ENCODE peak calls at places on chromosome 15, in six cellular contexts. One of them, this sample, is unnamed.

GRCh38 chr15:52463638-52464037 is 65.0 kb downstream of the MYO5A start:
- DNase-seq in H1: no peak
- DNase-seq in hepatocyte: no peak
- DNase-seq in astrocyte: no peak
- DNase-seq in HepG2: no peak
- DNase-seq in endothelial cell of umbilical vein: peak; percentile 84
- DNase-seq in this sample: no peak

GRCh38 chr15:32844118-32844711 is 126.4 kb downstream of the GREM1 start:
- DNase-seq in H1: no peak
- DNase-seq in hepatocyte: peak; percentile 28
- DNase-seq in astrocyte: no peak
- DNase-seq in HepG2: peak; percentile 30
- DNase-seq in endothelial cell of umbilical vein: peak; percentile 51
- DNase-seq in this sample: peak; percentile 60

GRCh38 chr15:45162771-45163507 is 24.8 kb downstream of the SHF start:
- DNase-seq in H1: peak; percentile 88
- DNase-seq in hepatocyte: peak; percentile 88
- DNase-seq in astrocyte: peak; percentile 61
- DNase-seq in HepG2: peak; percentile 76
- DNase-seq in endothelial cell of umbilical vein: peak; percentile 82
- DNase-seq in this sample: peak; percentile 95

GRCh38 chr15:59993950-59994401 is 10.1 kb upstream of the FOXB1 start:
- DNase-seq in H1: peak; percentile 74
- DNase-seq in hepatocyte: no peak
- DNase-seq in astrocyte: no peak
- DNase-seq in HepG2: no peak
- DNase-seq in endothelial cell of umbilical vein: no peak
- DNase-seq in this sample: peak; percentile 88

GRCh38 chr15:92819312-92820232 is 80.6 kb upstream of the CHD2 start:
- DNase-seq in H1: no peak
- DNase-seq in hepatocyte: no peak
- DNase-seq in astrocyte: no peak
- DNase-seq in HepG2: no peak
- DNase-seq in endothelial cell of umbilical vein: peak; percentile 20
- DNase-seq in this sample: peak; percentile 13

GRCh38 chr15:56608993-56609392 is 124.3 kb downstream of the ZNF280D start:
- DNase-seq in H1: no peak
- DNase-seq in hepatocyte: no peak
- DNase-seq in astrocyte: no peak
- DNase-seq in HepG2: no peak
- DNase-seq in endothelial cell of umbilical vein: no peak
- DNase-seq in this sample: no peak

GRCh38 chr15:77666296-77666660 is 33.6 kb upstream of the LINGO1 start:
- DNase-seq in H1: no peak
- DNase-seq in hepatocyte: no peak
- DNase-seq in astrocyte: no peak
- DNase-seq in HepG2: no peak
- DNase-seq in endothelial cell of umbilical vein: no peak
- DNase-seq in this sample: no peak

GRCh38 chr15:93520206-93520605 is 431.2 kb upstream of the RGMA start:
- DNase-seq in H1: no peak
- DNase-seq in hepatocyte: no peak
- DNase-seq in astrocyte: no peak
- DNase-seq in HepG2: no peak
- DNase-seq in endothelial cell of umbilical vein: no peak
- DNase-seq in this sample: peak; percentile 45

GRCh38 chr15:78154955-78155354 is 5.8 kb downstream of the IDH3A start:
- DNase-seq in H1: no peak
- DNase-seq in hepatocyte: no peak
- DNase-seq in astrocyte: no peak
- DNase-seq in HepG2: no peak
- DNase-seq in endothelial cell of umbilical vein: no peak
- DNase-seq in this sample: no peak

GRCh38 chr15:75170711-75171341 is 30.9 kb upstream of the C15orf39 start:
- DNase-seq in H1: no peak
- DNase-seq in hepatocyte: no peak
- DNase-seq in astrocyte: no peak
- DNase-seq in HepG2: no peak
- DNase-seq in endothelial cell of umbilical vein: no peak
- DNase-seq in this sample: no peak

GRCh38 chr15:71761649-71762048 is 48.7 kb upstream of the NR2E3 start:
- DNase-seq in H1: no peak
- DNase-seq in hepatocyte: peak; percentile 73
- DNase-seq in astrocyte: peak; percentile 80
- DNase-seq in HepG2: peak; percentile 60
- DNase-seq in endothelial cell of umbilical vein: peak; percentile 84
- DNase-seq in this sample: no peak

GRCh38 chr15:59147666-59148065 is 42.7 kb downstream of the CCNB2 start:
- DNase-seq in H1: no peak
- DNase-seq in hepatocyte: no peak
- DNase-seq in astrocyte: no peak
- DNase-seq in HepG2: no peak
- DNase-seq in endothelial cell of umbilical vein: no peak
- DNase-seq in this sample: no peak

GRCh38 chr15:55289011-55289572 is 521 bp downstream of the RAB27A start:
- DNase-seq in H1: peak; percentile 60
- DNase-seq in hepatocyte: peak; percentile 55
- DNase-seq in astrocyte: peak; percentile 17
- DNase-seq in HepG2: peak; percentile 21
- DNase-seq in endothelial cell of umbilical vein: peak; percentile 35
- DNase-seq in this sample: peak; percentile 57

GRCh38 chr15:35827949-35828348 is 282.0 kb upstream of the DPH6 start:
- DNase-seq in H1: no peak
- DNase-seq in hepatocyte: no peak
- DNase-seq in astrocyte: no peak
- DNase-seq in HepG2: no peak
- DNase-seq in endothelial cell of umbilical vein: peak; percentile 42
- DNase-seq in this sample: no peak

GRCh38 chr15:66658855-66659254 is 43.2 kb upstream of the SMAD6 start:
- DNase-seq in H1: no peak
- DNase-seq in hepatocyte: no peak
- DNase-seq in astrocyte: no peak
- DNase-seq in HepG2: no peak
- DNase-seq in endothelial cell of umbilical vein: no peak
- DNase-seq in this sample: no peak

GRCh38 chr15:78438595-78439285 is 724 bp downstream of the IREB2 start:
- DNase-seq in H1: no peak
- DNase-seq in hepatocyte: peak; percentile 59
- DNase-seq in astrocyte: peak; percentile 11
- DNase-seq in HepG2: peak; percentile 60
- DNase-seq in endothelial cell of umbilical vein: peak; percentile 59
- DNase-seq in this sample: peak; percentile 71

GRCh38 chr15:41573396-41573795 is 14.4 kb downstream of the TYRO3 start:
- DNase-seq in H1: no peak
- DNase-seq in hepatocyte: no peak
- DNase-seq in astrocyte: no peak
- DNase-seq in HepG2: no peak
- DNase-seq in endothelial cell of umbilical vein: no peak
- DNase-seq in this sample: no peak

GRCh38 chr15:67832031-67832551 is 6.8 kb downstream of the SKOR1 start:
- DNase-seq in H1: peak; percentile 57
- DNase-seq in hepatocyte: no peak
- DNase-seq in astrocyte: no peak
- DNase-seq in HepG2: no peak
- DNase-seq in endothelial cell of umbilical vein: no peak
- DNase-seq in this sample: peak; percentile 77
- TF ChIP-seq EZH2 in H1: peak; percentile 1
- TF ChIP-seq EZH2 in hepatocyte: peak; percentile 33
- TF ChIP-seq EZH2 in astrocyte: no peak
- TF ChIP-seq EZH2 in HepG2: no peak
- TF ChIP-seq EZH2 in endothelial cell of umbilical vein: no peak
- TF ChIP-seq EZH2 in this sample: peak; percentile 93

GRCh38 chr15:37095993-37096877 is 4.1 kb downstream of the MEIS2 start:
- DNase-seq in H1: peak; percentile 71
- DNase-seq in hepatocyte: peak; percentile 24
- DNase-seq in astrocyte: no peak
- DNase-seq in HepG2: no peak
- DNase-seq in endothelial cell of umbilical vein: peak; percentile 56
- DNase-seq in this sample: peak; percentile 52
- TF ChIP-seq EZH2 in H1: peak; percentile 84
- TF ChIP-seq EZH2 in hepatocyte: peak; percentile 74
- TF ChIP-seq EZH2 in astrocyte: no peak
- TF ChIP-seq EZH2 in HepG2: no peak
- TF ChIP-seq EZH2 in endothelial cell of umbilical vein: no peak
- TF ChIP-seq EZH2 in this sample: peak; percentile 89

GRCh38 chr15:50180091-50180490 is 1.9 kb upstream of the SLC27A2 start:
- DNase-seq in H1: no peak
- DNase-seq in hepatocyte: no peak
- DNase-seq in astrocyte: no peak
- DNase-seq in HepG2: no peak
- DNase-seq in endothelial cell of umbilical vein: no peak
- DNase-seq in this sample: no peak
- TF ChIP-seq EZH2 in H1: no peak
- TF ChIP-seq EZH2 in hepatocyte: no peak
- TF ChIP-seq EZH2 in astrocyte: no peak
- TF ChIP-seq EZH2 in HepG2: no peak
- TF ChIP-seq EZH2 in endothelial cell of umbilical vein: no peak
- TF ChIP-seq EZH2 in this sample: no peak

GRCh38 chr15:64152507-64153387 is 1.2 kb downstream of the SNX22 start:
- DNase-seq in H1: peak; percentile 68
- DNase-seq in hepatocyte: no peak
- DNase-seq in astrocyte: no peak
- DNase-seq in HepG2: no peak
- DNase-seq in endothelial cell of umbilical vein: no peak
- DNase-seq in this sample: peak; percentile 53
- TF ChIP-seq EZH2 in H1: no peak
- TF ChIP-seq EZH2 in hepatocyte: no peak
- TF ChIP-seq EZH2 in astrocyte: no peak
- TF ChIP-seq EZH2 in HepG2: no peak
- TF ChIP-seq EZH2 in endothelial cell of umbilical vein: peak; percentile 78
- TF ChIP-seq EZH2 in this sample: no peak

This sample was measured in GM23338.